ENCODE peak calls at places on chromosomes 13 and 19, in seven cellular contexts. One of them, this sample, is unnamed.

GRCh38 chr19:10009269-10009665 is 1.0 kb downstream of the COL5A3 start:
- DNase-seq in nephron progenitor cell: peak
- DNase-seq in gastrocnemius medialis: peak
- DNase-seq in HTR-8/SVneo: peak
- DNase-seq in CD8-positive, alpha-beta T cell: peak
- DNase-seq in AG09319: no peak
- DNase-seq in anterior cingulate cortex: no peak
- DNase-seq in this sample: no peak

GRCh38 chr13:46552302-46552680 is 679 bp upstream of the LRCH1 start:
- DNase-seq in gastrocnemius medialis: no peak
- DNase-seq in nephron progenitor cell: peak
- DNase-seq in HTR-8/SVneo: no peak
- DNase-seq in CD8-positive, alpha-beta T cell: no peak
- DNase-seq in AG09319: no peak
- DNase-seq in anterior cingulate cortex: no peak
- DNase-seq in this sample: no peak

GRCh38 chr19:1237754-1238372 is at the start of gene CBARP:
- DNase-seq in gastrocnemius medialis: no peak
- DNase-seq in CD8-positive, alpha-beta T cell: peak
- DNase-seq in nephron progenitor cell: peak
- DNase-seq in anterior cingulate cortex: peak
- DNase-seq in AG09319: no peak
- DNase-seq in HTR-8/SVneo: no peak
- DNase-seq in this sample: no peak

GRCh38 chr13:89514534-89515312 is 1832.8 kb upstream of the MIR17HG start:
- DNase-seq in AG09319: no peak
- DNase-seq in gastrocnemius medialis: no peak
- DNase-seq in CD8-positive, alpha-beta T cell: no peak
- DNase-seq in HTR-8/SVneo: peak
- DNase-seq in anterior cingulate cortex: no peak
- DNase-seq in nephron progenitor cell: no peak
- DNase-seq in this sample: no peak

GRCh38 chr13:111604087-111604486 is 283.6 kb downstream of the TEX29 start:
- DNase-seq in HTR-8/SVneo: no peak
- DNase-seq in nephron progenitor cell: no peak
- DNase-seq in AG09319: no peak
- DNase-seq in CD8-positive, alpha-beta T cell: no peak
- DNase-seq in anterior cingulate cortex: no peak
- DNase-seq in gastrocnemius medialis: no peak
- DNase-seq in this sample: no peak

GRCh38 chr19:52343548-52343947 is 7.5 kb downstream of the ZNF610 start:
- DNase-seq in AG09319: no peak
- DNase-seq in anterior cingulate cortex: peak
- DNase-seq in nephron progenitor cell: peak
- DNase-seq in CD8-positive, alpha-beta T cell: peak
- DNase-seq in gastrocnemius medialis: no peak
- DNase-seq in HTR-8/SVneo: peak
- DNase-seq in this sample: no peak

GRCh38 chr13:112703935-112704633 is 14.2 kb downstream of the ATP11A start:
- DNase-seq in HTR-8/SVneo: no peak
- DNase-seq in AG09319: no peak
- DNase-seq in CD8-positive, alpha-beta T cell: no peak
- DNase-seq in nephron progenitor cell: no peak
- DNase-seq in gastrocnemius medialis: no peak
- DNase-seq in anterior cingulate cortex: no peak
- DNase-seq in this sample: no peak

GRCh38 chr13:50225188-50226155 is 210.2 kb downstream of the KCNRG start:
- DNase-seq in HTR-8/SVneo: no peak
- DNase-seq in CD8-positive, alpha-beta T cell: no peak
- DNase-seq in AG09319: no peak
- DNase-seq in nephron progenitor cell: no peak
- DNase-seq in anterior cingulate cortex: no peak
- DNase-seq in gastrocnemius medialis: no peak
- DNase-seq in this sample: no peak

GRCh38 chr13:96782186-96782585 is 212.1 kb downstream of the OXGR1 start:
- DNase-seq in anterior cingulate cortex: no peak
- DNase-seq in nephron progenitor cell: no peak
- DNase-seq in CD8-positive, alpha-beta T cell: no peak
- DNase-seq in HTR-8/SVneo: no peak
- DNase-seq in AG09319: no peak
- DNase-seq in gastrocnemius medialis: no peak
- DNase-seq in this sample: no peak

GRCh38 chr13:25306671-25307464 is 5.4 kb downstream of the NUP58 start:
- DNase-seq in anterior cingulate cortex: no peak
- DNase-seq in HTR-8/SVneo: no peak
- DNase-seq in nephron progenitor cell: no peak
- DNase-seq in CD8-positive, alpha-beta T cell: no peak
- DNase-seq in AG09319: no peak
- DNase-seq in gastrocnemius medialis: no peak
- DNase-seq in this sample: no peak

GRCh38 chr13:49220856-49221614 is 897 bp downstream of the MLNR start:
- DNase-seq in HTR-8/SVneo: no peak
- DNase-seq in CD8-positive, alpha-beta T cell: no peak
- DNase-seq in AG09319: no peak
- DNase-seq in anterior cingulate cortex: no peak
- DNase-seq in nephron progenitor cell: peak
- DNase-seq in gastrocnemius medialis: no peak
- DNase-seq in this sample: no peak